ENCODE peak calls at places on chromosomes 7 and 10, in ten cellular contexts. Z is putamen; V is lung; W is fibroblast of lung; L is activated T-helper 1 cell treated with anti-CD3 and anti-CD28 coated beads, Interleukin-2, amount 50 U/mL, for 16 hours; B is activated CD4-positive, alpha-beta memory T cell treated with anti-CD3 and anti-CD28 coated beads, Interleukin-2, amount 10 ng/mL, durations not matched to agents 7 days and 5 days; A is HCT116; I is endothelial cell of umbilical vein; C is tibial nerve; E is endothelial cell. K is an unnamed sample.

GRCh38 chr10:61974611-61975010 is 73.1 kb downstream of the ARID5B start:
- DNase-seq in C (peak), E (no peak), L (no peak), I (peak), V (no peak), Z (peak), A (no peak), B (no peak), W (peak), K (peak)

GRCh38 chr10:53325073-53325472 is 552.5 kb upstream of the MBL2 start:
- DNase-seq in Z (no peak), C (no peak), W (peak), A (no peak), V (no peak), I (no peak), E (no peak), L (no peak), B (no peak), K (peak)

GRCh38 chr10:24448351-24449009 is 239.5 kb downstream of the KIAA1217 start:
- DNase-seq in L (no peak), C (no peak), Z (no peak), W (peak), E (no peak), B (no peak), A (no peak), V (no peak), I (peak), K (peak)

GRCh38 chr7:80362677-80363076 is 149.2 kb downstream of the GNAT3 start:
- DNase-seq in A (no peak), L (no peak), Z (no peak), B (no peak), E (no peak), C (no peak), I (no peak), W (peak), V (no peak), K (peak)

GRCh38 chr10:87957702-87958101 is 94.3 kb downstream of the PTEN start:
- DNase-seq in I (no peak), W (no peak), Z (no peak), C (no peak), B (no peak), L (no peak), A (no peak), V (no peak), E (no peak), K (no peak)

GRCh38 chr10:103769176-103769575 is 86.2 kb downstream of the SH3PXD2A start:
- DNase-seq in A (no peak), V (no peak), B (no peak), W (no peak), C (no peak), Z (no peak), L (no peak), I (no peak), E (no peak), K (no peak)

GRCh38 chr7:87202208-87202607 is 17.3 kb downstream of the TMEM243 start:
- DNase-seq in Z (no peak), L (no peak), C (no peak), E (no peak), W (no peak), I (no peak), A (no peak), B (no peak), V (no peak), K (no peak)

GRCh38 chr10:19815478-19816419 is 483 bp upstream of the PLXDC2 start:
- DNase-seq in Z (peak), C (peak), A (no peak), V (peak), I (no peak), W (peak), B (no peak), L (no peak), E (peak), K (peak)

GRCh38 chr10:51860257-51860656 is 160.9 kb upstream of the CSTF2T start:
- DNase-seq in V (no peak), L (no peak), B (no peak), Z (peak), E (no peak), W (peak), I (peak), C (peak), A (no peak), K (peak)

GRCh38 chr7:148437043-148437442 is 153.5 kb upstream of the C7orf33 start:
- DNase-seq in I (no peak), W (no peak), Z (no peak), C (no peak), B (no peak), E (no peak), L (no peak), A (no peak), V (no peak), K (no peak)

GRCh38 chr10:120421250-120421649 is 35.8 kb upstream of the PLPP4 start:
- DNase-seq in I (no peak), A (no peak), E (no peak), L (no peak), W (no peak), B (no peak), C (no peak), Z (no peak), V (no peak), K (no peak)

GRCh38 chr7:134674424-134674823 is 27.8 kb downstream of the BPGM start:
- DNase-seq in E (no peak), I (no peak), Z (no peak), A (no peak), B (no peak), W (no peak), L (no peak), V (no peak), C (no peak), K (no peak)

GRCh38 chr10:96427291-96427690 is 68.5 kb upstream of the OPALIN start:
- DNase-seq in E (no peak), B (no peak), V (no peak), L (no peak), C (no peak), W (no peak), Z (no peak), A (no peak), I (no peak), K (no peak)

GRCh38 chr7:80719261-80719660 is 80.8 kb downstream of the CD36 start:
- DNase-seq in L (no peak), I (no peak), W (peak), Z (no peak), E (no peak), A (no peak), V (no peak), C (no peak), B (no peak), K (peak)

GRCh38 chr7:91892099-91892788 is 11.7 kb upstream of the MTERF1 start:
- DNase-seq in V (no peak), I (no peak), C (no peak), W (no peak), A (no peak), L (no peak), E (no peak), Z (no peak), B (no peak), K (no peak)

GRCh38 chr7:31982962-31983361 is 87.2 kb downstream of the PDE1C start:
- DNase-seq in C (no peak), L (no peak), V (no peak), E (no peak), A (no peak), B (no peak), W (no peak), I (no peak), Z (peak), K (no peak)

GRCh38 chr10:83612050-83612449 is 527.3 kb upstream of the GHITM start:
- DNase-seq in E (no peak), V (no peak), I (peak), L (no peak), Z (no peak), W (peak), C (no peak), A (no peak), B (no peak), K (peak)

GRCh38 chr10:119688033-119688508 is 36.9 kb downstream of the BAG3 start:
- DNase-seq in I (no peak), V (no peak), C (no peak), B (no peak), L (no peak), A (no peak), E (no peak), W (no peak), Z (no peak), K (no peak)

GRCh38 chr10:122044045-122044661 is 55.2 kb downstream of the TACC2 start:
- DNase-seq in B (no peak), I (no peak), Z (no peak), L (no peak), E (no peak), W (peak), C (peak), A (no peak), V (no peak), K (peak)

GRCh38 chr7:127114739-127115265 is 137.9 kb downstream of the GRM8 start:
- DNase-seq in Z (no peak), L (no peak), I (no peak), E (no peak), W (no peak), B (no peak), A (no peak), C (no peak), V (no peak), K (no peak)

GRCh38 chr10:15504101-15504840 is 133.2 kb upstream of the FAM171A1 start:
- DNase-seq in C (no peak), A (no peak), Z (no peak), V (no peak), W (peak), E (no peak), I (no peak), L (no peak), B (no peak), K (no peak)

GRCh38 chr7:128259131-128260056 is 18.3 kb downstream of the LEP start:
- DNase-seq in Z (no peak), L (no peak), B (no peak), C (no peak), E (no peak), I (no peak), A (peak), V (peak), W (peak), K (peak)

GRCh38 chr7:41148521-41148951 is 554.4 kb downstream of the INHBA start:
- DNase-seq in V (no peak), A (peak), W (peak), E (no peak), C (no peak), Z (no peak), B (no peak), L (no peak), I (peak), K (peak)

GRCh38 chr10:109784236-109784635 is 139.1 kb downstream of the XPNPEP1 start:
- DNase-seq in W (no peak), B (no peak), V (no peak), A (no peak), L (no peak), Z (no peak), C (no peak), I (no peak), E (no peak), K (no peak)

GRCh38 chr7:158295966-158296797 is 291.4 kb downstream of the PTPRN2 start:
- DNase-seq in L (no peak), B (no peak), A (no peak), I (no peak), C (no peak), E (no peak), Z (no peak), V (no peak), W (no peak), K (no peak)

GRCh38 chr7:19405546-19405945 is 260.3 kb upstream of the FERD3L start:
- DNase-seq in L (no peak), I (no peak), V (no peak), Z (no peak), W (peak), E (no peak), B (no peak), C (no peak), A (no peak), K (peak)

GRCh38 chr10:69411476-69411875 is 5.2 kb downstream of the TACR2 start:
- DNase-seq in C (no peak), B (no peak), I (no peak), W (no peak), L (no peak), A (no peak), Z (no peak), E (no peak), V (no peak), K (no peak)

GRCh38 chr10:33841678-33842077 is 507.2 kb upstream of the NRP1 start:
- DNase-seq in C (no peak), A (no peak), W (no peak), E (no peak), L (no peak), Z (no peak), I (no peak), B (no peak), V (no peak), K (no peak)

GRCh38 chr7:25580156-25580555 is 351.9 kb upstream of the NPVF start:
- DNase-seq in Z (no peak), W (no peak), A (no peak), I (no peak), B (no peak), V (no peak), E (no peak), L (no peak), C (no peak), K (no peak)

GRCh38 chr10:131166486-131166885 is 145.0 kb downstream of the TCERG1L start:
- DNase-seq in V (no peak), A (no peak), I (no peak), W (no peak), B (no peak), Z (no peak), C (no peak), L (no peak), E (no peak), K (no peak)

GRCh38 chr7:26512737-26513136 is 221.1 kb downstream of the SNX10 start:
- DNase-seq in L (no peak), I (no peak), V (no peak), A (no peak), E (no peak), Z (no peak), C (no peak), B (no peak), W (no peak), K (no peak)

GRCh38 chr10:16950686-16951681 is 133.8 kb upstream of the RSU1 start:
- DNase-seq in W (peak), V (no peak), B (no peak), L (no peak), I (peak), A (peak), E (peak), Z (peak), C (no peak), K (peak)

GRCh38 chr10:28503114-28503513 is 29.8 kb upstream of the WAC start:
- DNase-seq in C (no peak), Z (no peak), I (peak), E (no peak), B (no peak), W (no peak), L (no peak), A (peak), V (peak), K (no peak)

GRCh38 chr7:28840515-28841125 is 117.5 kb downstream of the TRIL start:
- DNase-seq in I (peak), W (peak), B (no peak), V (no peak), L (no peak), C (no peak), E (no peak), Z (no peak), A (peak), K (no peak)

GRCh38 chr7:78172138-78172887 is 373.7 kb downstream of the PHTF2 start:
- DNase-seq in C (no peak), B (no peak), Z (no peak), E (no peak), I (peak), L (no peak), W (no peak), A (no peak), V (no peak), K (no peak)

GRCh38 chr7:87545760-87546159 is 54.9 kb downstream of the ABCB1 start:
- DNase-seq in A (no peak), I (no peak), V (no peak), W (no peak), B (no peak), Z (no peak), L (no peak), E (no peak), C (no peak), K (no peak)